ENCODE peak calls at places on chromosome 13, in five cellular contexts. N is uterus, H is neural progenitor cell, L is right lobe of liver, Y is fibroblast of lung. P is an unnamed sample.

GRCh38 chr13:40233731-40234195 is 432.7 kb downstream of the FOXO1 start:
- DNase-seq in H (no peak), L (no peak), Y (no peak), N (peak), P (no peak)

GRCh38 chr13:60138674-60139073 is 25.1 kb downstream of the DIAPH3 start:
- DNase-seq in L (no peak), Y (no peak), N (no peak), H (no peak), P (no peak)

GRCh38 chr13:74077847-74078246 is 56.4 kb downstream of the KLF12 start:
- DNase-seq in L (no peak), H (no peak), Y (no peak), N (no peak), P (no peak)

GRCh38 chr13:82717249-82717648 is 1165.0 kb downstream of the SLITRK1 start:
- DNase-seq in N (no peak), L (no peak), Y (peak), H (no peak), P (no peak)

GRCh38 chr13:104256701-104257100 is 1190.5 kb upstream of the SLC10A2 start:
- DNase-seq in N (no peak), Y (no peak), L (no peak), H (no peak), P (no peak)

GRCh38 chr13:41544824-41545707 is 87.7 kb downstream of the RGCC start:
- DNase-seq in Y (peak), N (no peak), H (no peak), L (no peak), P (no peak)

GRCh38 chr13:60482012-60482411 is 85.0 kb downstream of the TDRD3 start:
- DNase-seq in Y (no peak), L (no peak), H (no peak), N (no peak), P (no peak)

GRCh38 chr13:114038900-114039299 is 65.0 kb upstream of the C13orf46 start:
- DNase-seq in L (no peak), H (no peak), N (no peak), Y (no peak), P (no peak)

GRCh38 chr13:33676045-33676699 is 141.8 kb upstream of the RFC3 start:
- DNase-seq in N (no peak), Y (no peak), L (peak), H (no peak), P (no peak)

GRCh38 chr13:41311607-41312500 is 787 bp downstream of the NAA16 start:
- DNase-seq in Y (peak), L (peak), N (peak), H (peak), P (peak)

GRCh38 chr13:97321616-97322321 is 99.6 kb downstream of the MBNL2 start:
- DNase-seq in H (no peak), L (no peak), N (no peak), Y (no peak), P (no peak)

GRCh38 chr13:113411216-113412023 is 41.9 kb downstream of the ADPRHL1 start:
- DNase-seq in L (no peak), H (peak), Y (peak), N (no peak), P (peak)

GRCh38 chr13:65417953-65418352 is 1812.2 kb downstream of the PCDH9 start:
- DNase-seq in L (no peak), Y (peak), N (no peak), H (no peak), P (no peak)

GRCh38 chr13:44618326-44618725 is 42.2 kb upstream of the TSC22D1 start:
- DNase-seq in N (no peak), L (no peak), H (no peak), Y (peak), P (no peak)

GRCh38 chr13:66501187-66501586 is 728.9 kb downstream of the PCDH9 start:
- DNase-seq in H (no peak), N (no peak), Y (peak), L (no peak), P (no peak)

GRCh38 chr13:93776936-93777335 is 550.3 kb downstream of the GPC6 start:
- DNase-seq in H (no peak), L (no peak), Y (peak), N (no peak), P (no peak)

GRCh38 chr13:97342136-97342535 is 91.8 kb upstream of the RAP2A start:
- DNase-seq in N (no peak), Y (no peak), H (no peak), L (no peak), P (no peak)

GRCh38 chr13:27919934-27920676 is at the start of gene PDX1:
- DNase-seq in N (no peak), Y (no peak), H (peak), L (peak), P (no peak)

GRCh38 chr13:32314968-32315254 is 252 bp downstream of the ZAR1L start:
- DNase-seq in N (peak), Y (peak), L (no peak), H (peak), P (no peak)

GRCh38 chr13:100611678-100612492 is 23.3 kb upstream of the GGACT start:
- DNase-seq in Y (peak), H (no peak), L (no peak), N (no peak), P (no peak)

GRCh38 chr13:40895207-40895606 is 105.8 kb downstream of the SLC25A15 start:
- DNase-seq in N (no peak), H (no peak), Y (no peak), L (no peak), P (no peak)

GRCh38 chr13:26377038-26377437 is 123.1 kb downstream of the CDK8 start:
- DNase-seq in Y (peak), H (peak), N (no peak), L (no peak), P (no peak)

GRCh38 chr13:107023335-107023734 is 455.4 kb upstream of the ARGLU1 start:
- DNase-seq in L (no peak), Y (no peak), H (no peak), N (no peak), P (no peak)

GRCh38 chr13:43273362-43273761 is 250.0 kb downstream of the DNAJC15 start:
- DNase-seq in L (no peak), N (no peak), Y (peak), H (no peak), P (no peak)

DNA sequence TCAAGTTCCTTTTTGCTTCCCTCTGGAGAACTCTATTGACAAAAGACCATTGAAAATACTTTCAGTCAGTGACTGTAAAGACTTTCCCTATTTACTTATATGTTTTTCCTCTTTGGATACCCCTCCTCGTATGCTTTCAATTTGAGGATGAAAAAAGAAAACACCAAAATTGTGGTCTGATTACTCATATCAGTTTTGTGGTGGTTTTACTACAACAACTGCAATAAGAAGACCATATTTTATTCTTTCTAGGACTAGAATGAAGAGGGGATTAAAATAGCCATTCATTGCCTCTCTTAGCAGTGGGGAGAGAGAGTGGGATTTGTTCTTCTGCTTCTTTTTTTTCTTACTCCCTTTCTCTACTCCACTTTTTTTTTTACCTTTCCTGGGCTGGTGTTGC is 113.1 kb downstream of the ESD start:
- DNase-seq in Y (peak), N (no peak), L (no peak), H (no peak), P (no peak)
- H3K4me3 ChIP-seq in Y (no peak), N (no peak), L (no peak), H (no peak), P (no peak)

GRCh38 chr13:111204438-111205177 is 89.5 kb downstream of the ARHGEF7 start:
- DNase-seq in Y (peak), L (no peak), H (peak), N (peak), P (no peak)
- H3K4me3 ChIP-seq in Y (peak), L (no peak), H (no peak), N (no peak), P (peak)

GRCh38 chr13:51577690-51578089 is 6.6 kb upstream of the WDFY2 start:
- DNase-seq in N (no peak), Y (no peak), L (no peak), H (no peak), P (no peak)
- H3K4me3 ChIP-seq in N (no peak), Y (no peak), L (no peak), H (no peak), P (no peak)

DNA sequence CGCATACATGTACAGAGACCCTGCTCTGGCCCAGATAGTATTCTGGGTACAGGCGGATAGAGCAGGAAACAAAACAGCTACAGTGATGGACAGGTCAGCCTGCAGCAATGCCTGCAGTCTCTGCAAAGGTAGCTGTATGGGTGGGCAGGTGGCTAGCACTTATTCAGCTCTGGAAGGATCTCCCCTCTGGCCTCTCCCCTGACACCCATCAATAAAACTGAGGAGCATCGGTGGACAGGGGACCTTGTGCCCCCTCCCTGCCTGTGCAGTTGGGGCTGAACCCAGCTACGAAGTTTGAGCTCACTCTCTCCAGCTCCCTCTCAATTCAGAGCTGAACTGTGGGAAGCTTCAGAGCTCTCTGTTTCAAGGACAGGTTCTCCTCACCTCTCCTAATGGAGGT is 1.6 kb downstream of the ALOX5AP start:
- DNase-seq in H (no peak), N (no peak), Y (no peak), L (no peak), P (no peak)
- H3K4me3 ChIP-seq in H (no peak), N (no peak), Y (no peak), L (no peak), P (peak)

GRCh38 chr13:49629196-49629938 is 1.1 kb downstream of the ARL11 start:
- DNase-seq in L (no peak), Y (no peak), N (no peak), H (no peak), P (no peak)
- H3K4me3 ChIP-seq in L (no peak), Y (no peak), N (no peak), H (no peak), P (peak)

GRCh38 chr13:84136582-84136981 is 254.3 kb upstream of the SLITRK1 start:
- DNase-seq in N (no peak), L (no peak), Y (no peak), H (no peak), P (no peak)

GRCh38 chr13:84139561-84140158 is 257.4 kb upstream of the SLITRK1 start:
- DNase-seq in H (no peak), L (no peak), Y (no peak), N (no peak), P (no peak)

GRCh38 chr13:84132491-84132890 is 250.2 kb upstream of the SLITRK1 start:
- DNase-seq in L (no peak), N (no peak), H (no peak), Y (no peak), P (no peak)

DNA sequence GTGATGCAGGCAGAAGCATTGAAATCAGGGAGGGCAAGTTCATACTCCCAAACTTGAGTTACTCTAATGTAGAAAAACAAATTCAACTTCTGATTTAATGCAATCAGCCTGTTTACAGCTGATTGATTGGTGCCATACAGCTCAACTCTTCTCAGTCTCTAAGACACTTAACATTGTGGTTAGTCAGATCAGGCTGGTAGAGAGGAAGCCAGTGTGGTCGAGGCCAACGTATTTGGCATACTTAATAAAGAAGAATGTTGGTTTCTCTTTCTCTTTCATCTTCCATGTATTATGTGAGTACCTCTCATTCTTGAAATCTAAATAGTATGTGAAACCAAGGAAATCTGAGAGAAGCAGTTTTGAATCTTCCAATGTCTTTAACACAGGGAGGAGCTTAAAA is 255.0 kb upstream of the SLITRK1 start:
- DNase-seq in Y (peak), N (no peak), L (no peak), H (no peak), P (no peak)
- H3K4me3 ChIP-seq in Y (no peak), N (no peak), L (no peak), H (no peak), P (no peak)

DNA sequence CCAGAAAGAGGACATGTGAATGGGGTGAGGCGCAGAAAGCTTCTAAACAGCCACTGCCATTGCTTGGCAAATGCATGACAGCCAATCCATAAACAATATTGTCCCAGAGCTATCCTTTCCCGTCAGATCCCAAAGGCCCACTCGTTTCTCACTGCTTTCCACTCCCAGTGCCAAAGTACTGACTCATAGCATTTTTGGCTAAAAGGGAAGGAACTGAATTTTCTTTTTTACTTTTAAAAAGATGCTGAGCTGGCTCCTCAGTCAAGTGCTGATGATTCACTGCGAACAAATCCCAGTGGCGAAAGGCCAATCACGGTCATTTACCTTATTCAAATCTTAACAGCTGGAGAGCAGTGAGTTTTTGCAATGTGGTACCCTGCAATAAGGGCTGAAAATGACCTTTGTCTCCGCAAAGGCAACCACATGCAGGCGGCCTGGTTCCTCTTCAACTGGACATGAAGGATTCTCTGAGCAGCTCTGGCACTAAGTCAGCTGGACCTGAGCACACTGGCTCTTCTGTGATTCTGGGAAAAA is 151.7 kb downstream of the DCLK1 start:
- DNase-seq in Y (peak), H (no peak), L (no peak), N (peak), P (peak)
- H3K4me3 ChIP-seq in Y (no peak), H (no peak), L (no peak), N (no peak), P (peak)

GRCh38 chr13:68254151-68254550 is 1024.0 kb upstream of the PCDH9 start:
- DNase-seq in Y (peak), L (no peak), H (no peak), N (no peak), P (no peak)

GRCh38 chr13:68261105-68261504 is 1031.0 kb upstream of the PCDH9 start:
- DNase-seq in N (no peak), H (peak), Y (no peak), L (no peak), P (no peak)

GRCh38 chr13:68257111-68257842 is 1027.1 kb upstream of the PCDH9 start:
- DNase-seq in Y (no peak), L (no peak), N (no peak), H (no peak), P (no peak)
- H3K4me3 ChIP-seq in Y (no peak), L (no peak), N (no peak), H (no peak), P (no peak)